ENCODE peak calls at places on chromosome 20, in four cellular contexts. L is stomach, X is A549, C is lower leg skin. F is an unnamed sample.

GRCh38 chr20:57659131-57659788 is 39.0 kb upstream of the ZBP1 start:
- DNase-seq in X (no peak), C (peak; percentile 82), L (peak; percentile 18), F (no peak)

GRCh38 chr20:50278684-50279531 is 88.3 kb downstream of the CEBPB start:
- DNase-seq in L (peak; percentile 89), X (peak; percentile 77), C (peak; percentile 95), F (peak; percentile 34)

GRCh38 chr20:51447097-51447764 is 95.3 kb downstream of the NFATC2 start:
- DNase-seq in X (peak; percentile 77), L (no peak), C (peak; percentile 92), F (peak; percentile 67)

GRCh38 chr20:61785567-61785816 is 280.2 kb downstream of the TAF4 start:
- DNase-seq in X (no peak), L (no peak), C (no peak), F (no peak)

GRCh38 chr20:45985573-45985972 is 13.6 kb upstream of the ZNF335 start:
- DNase-seq in C (no peak), X (peak; percentile 52), L (no peak), F (no peak)

GRCh38 chr20:57582432-57583288 is 21.8 kb downstream of the PCK1 start:
- DNase-seq in L (peak; percentile 44), C (no peak), X (peak; percentile 24), F (no peak)

GRCh38 chr20:61482425-61482887 is 230.4 kb downstream of the CDH4 start:
- DNase-seq in X (no peak), L (no peak), C (peak; percentile 80), F (no peak)

GRCh38 chr20:1171461-1172093 is 13.2 kb downstream of the TMEM74B start:
- DNase-seq in X (peak; percentile 24), C (no peak), L (no peak), F (no peak)

GRCh38 chr20:43835944-43836540 is 78.6 kb upstream of the TOX2 start:
- DNase-seq in X (no peak), C (peak; percentile 4), L (no peak), F (no peak)

GRCh38 chr20:13535627-13536026 is 103.1 kb downstream of the TASP1 start:
- DNase-seq in C (no peak), L (no peak), X (no peak), F (no peak)

GRCh38 chr20:49100934-49101333 is 54.8 kb downstream of the CSE1L start:
- DNase-seq in L (no peak), C (no peak), X (no peak), F (no peak)

GRCh38 chr20:49103647-49104364 is 57.7 kb downstream of the CSE1L start:
- DNase-seq in C (no peak), X (no peak), L (no peak), F (no peak)

GRCh38 chr20:49106332-49106731 is 60.2 kb downstream of the CSE1L start:
- DNase-seq in X (no peak), C (no peak), L (no peak), F (no peak)

GRCh38 chr20:49104365-49104648 is 58.2 kb downstream of the CSE1L start:
- DNase-seq in L (no peak), X (no peak), C (no peak), F (no peak)

DNA sequence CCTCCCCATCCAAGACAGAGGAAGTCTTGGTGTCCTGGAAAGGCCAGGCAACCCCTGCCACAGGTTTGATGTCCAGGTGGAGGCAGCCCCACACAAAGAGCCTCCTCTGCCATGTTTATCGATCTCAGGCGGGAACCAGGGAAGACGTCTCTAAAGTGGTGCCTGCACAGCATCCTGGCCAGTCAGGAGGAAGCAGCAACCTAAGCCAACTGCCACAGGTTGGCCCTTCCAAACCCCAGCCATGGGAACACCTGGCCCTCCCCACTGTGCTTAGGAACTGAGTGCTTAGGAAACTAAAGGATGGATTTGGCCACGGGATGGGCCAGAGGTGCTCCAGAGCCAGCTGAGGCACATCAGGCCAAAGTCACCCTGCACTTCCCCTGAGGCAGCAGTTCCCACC is 56.9 kb downstream of the CSE1L start:
- DNase-seq in L (no peak), C (no peak), X (no peak), F (no peak)
- TF ChIP-seq POLR2A in L (no peak), C (no peak), X (no peak), F (no peak)

GRCh38 chr20:62914970-62915457 is 11.3 kb downstream of the DIDO1 start:
- DNase-seq in C (no peak), X (peak; percentile 41), L (no peak), F (no peak)
- TF ChIP-seq POLR2A in C (no peak), X (no peak), L (no peak), F (no peak)

GRCh38 chr20:63534831-63535651 is 2.1 kb downstream of the PTK6 start:
- DNase-seq in C (peak; percentile 88), L (peak; percentile 83), X (no peak), F (no peak)

GRCh38 chr20:63534427-63534830 is 2.7 kb downstream of the PTK6 start:
- DNase-seq in X (no peak), L (no peak), C (no peak), F (no peak)

GRCh38 chr20:63532449-63532971 is 4.7 kb downstream of the PTK6 start:
- DNase-seq in X (no peak), C (no peak), L (no peak), F (no peak)

GRCh38 chr20:63533388-63533787 is 3.8 kb downstream of the PTK6 start:
- DNase-seq in C (peak; percentile 87), X (no peak), L (no peak), F (no peak)

DNA sequence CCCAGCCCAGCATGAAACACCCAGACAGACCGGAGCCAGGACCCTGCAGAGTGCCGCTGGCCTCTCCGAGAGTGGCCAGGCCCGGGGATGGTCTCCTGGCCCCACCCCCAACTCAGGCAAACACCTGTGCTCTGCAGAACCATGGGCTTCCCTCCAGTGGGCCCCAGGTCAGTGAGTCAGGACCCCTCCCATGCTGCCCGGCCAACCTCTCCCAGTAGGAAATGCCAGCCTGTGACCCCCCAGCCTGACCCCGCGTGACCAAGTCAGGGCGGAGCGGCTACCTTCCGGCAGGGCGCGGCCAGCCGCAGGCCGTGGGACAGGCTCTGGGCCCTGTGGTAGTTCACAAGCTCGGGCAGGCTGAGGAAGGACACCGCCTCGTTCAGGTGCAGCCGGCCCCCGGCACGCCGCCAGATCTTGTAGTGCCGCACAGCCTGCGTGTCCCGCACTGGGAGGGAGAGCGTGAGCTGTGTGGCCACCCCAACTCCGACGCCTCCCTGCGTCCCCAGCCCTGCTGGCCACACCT is 3.2 kb downstream of the PTK6 start:
- DNase-seq in C (peak; percentile 94), X (no peak), L (peak; percentile 94), F (no peak)
- TF ChIP-seq POLR2A in C (no peak), X (no peak), L (no peak), F (no peak)

DNA sequence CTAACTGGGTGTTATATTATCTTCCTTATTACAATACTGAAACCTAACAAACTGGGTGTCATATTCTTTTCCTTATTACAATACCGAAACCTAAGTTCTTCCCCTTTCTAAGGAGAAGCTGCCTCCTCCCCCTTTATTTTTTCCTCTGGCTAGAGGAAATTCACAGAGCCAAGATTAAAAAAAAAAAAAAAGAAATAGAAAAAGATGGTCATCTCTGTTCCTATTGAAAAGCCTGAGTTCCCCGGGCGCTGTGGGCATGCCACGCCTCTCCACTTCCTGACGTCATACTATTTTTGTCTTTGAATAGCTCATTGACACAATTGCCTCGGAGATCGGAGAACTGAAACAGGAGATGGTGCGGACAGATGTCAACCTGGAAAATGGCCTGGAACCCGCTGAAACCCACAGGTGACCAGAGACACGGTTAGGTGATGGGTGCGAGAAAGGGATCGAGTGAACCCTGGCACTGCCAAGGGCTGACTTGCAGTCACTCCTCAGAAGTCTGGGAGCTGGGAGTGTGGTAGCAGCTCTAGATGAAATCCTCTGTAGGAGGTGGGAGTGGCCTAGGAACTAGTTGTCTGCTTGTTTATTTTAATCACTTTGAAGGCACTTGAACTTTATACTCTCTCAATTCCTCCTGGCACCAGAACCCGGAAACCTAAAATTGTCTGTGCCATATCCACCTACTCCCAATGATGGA is 82.2 kb upstream of the NAA20 start:
- DNase-seq in L (peak; percentile 42), C (peak; percentile 92), X (peak; percentile 74), F (no peak)
- TF ChIP-seq POLR2A in L (no peak), C (no peak), X (no peak), F (no peak)

DNA sequence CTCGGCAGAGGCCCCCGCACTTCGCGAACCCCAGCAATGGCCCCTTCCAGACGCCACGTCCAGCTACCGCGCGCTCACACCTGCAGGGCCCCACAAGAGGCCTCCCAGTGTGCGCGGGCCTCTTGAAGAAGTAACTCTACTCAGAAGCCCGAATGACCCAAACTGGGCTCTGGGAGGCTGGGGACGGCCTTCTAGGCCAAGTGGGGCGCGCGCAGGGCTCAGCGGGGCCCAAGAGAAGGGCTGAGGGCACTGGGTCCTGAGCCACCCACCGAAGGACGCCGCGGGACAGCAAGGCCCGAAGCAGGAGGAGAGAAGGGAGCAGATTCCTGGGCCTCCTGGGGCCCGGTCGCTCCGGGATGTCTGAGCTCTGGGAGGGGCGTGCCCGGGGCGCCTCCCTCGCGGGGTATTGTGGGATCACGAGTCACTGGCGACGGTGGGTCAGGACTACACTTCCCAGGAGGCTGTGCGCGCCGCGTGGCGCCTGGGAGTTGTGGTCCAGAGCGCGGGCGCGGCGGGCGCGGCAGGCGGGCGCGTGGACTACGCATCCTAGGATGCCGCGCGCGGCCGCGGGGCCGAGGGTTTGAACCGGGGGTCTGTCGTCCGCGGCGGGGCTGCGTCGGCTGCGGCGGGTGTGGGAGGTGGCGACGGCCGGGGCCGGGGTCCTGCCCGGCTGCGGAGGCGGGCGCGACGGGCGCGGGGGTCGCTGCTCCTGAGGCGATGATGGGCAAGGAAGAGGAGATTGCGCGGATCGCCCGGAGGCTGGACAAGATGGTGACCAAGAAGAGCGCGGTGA is at the start of gene TCEA2:
- DNase-seq in L (peak; percentile 97), C (peak; percentile 100), X (peak; percentile 96), F (peak; percentile 96)
- TF ChIP-seq POLR2A in L (no peak), C (no peak), X (peak; percentile 56), F (peak; percentile 61)

DNA sequence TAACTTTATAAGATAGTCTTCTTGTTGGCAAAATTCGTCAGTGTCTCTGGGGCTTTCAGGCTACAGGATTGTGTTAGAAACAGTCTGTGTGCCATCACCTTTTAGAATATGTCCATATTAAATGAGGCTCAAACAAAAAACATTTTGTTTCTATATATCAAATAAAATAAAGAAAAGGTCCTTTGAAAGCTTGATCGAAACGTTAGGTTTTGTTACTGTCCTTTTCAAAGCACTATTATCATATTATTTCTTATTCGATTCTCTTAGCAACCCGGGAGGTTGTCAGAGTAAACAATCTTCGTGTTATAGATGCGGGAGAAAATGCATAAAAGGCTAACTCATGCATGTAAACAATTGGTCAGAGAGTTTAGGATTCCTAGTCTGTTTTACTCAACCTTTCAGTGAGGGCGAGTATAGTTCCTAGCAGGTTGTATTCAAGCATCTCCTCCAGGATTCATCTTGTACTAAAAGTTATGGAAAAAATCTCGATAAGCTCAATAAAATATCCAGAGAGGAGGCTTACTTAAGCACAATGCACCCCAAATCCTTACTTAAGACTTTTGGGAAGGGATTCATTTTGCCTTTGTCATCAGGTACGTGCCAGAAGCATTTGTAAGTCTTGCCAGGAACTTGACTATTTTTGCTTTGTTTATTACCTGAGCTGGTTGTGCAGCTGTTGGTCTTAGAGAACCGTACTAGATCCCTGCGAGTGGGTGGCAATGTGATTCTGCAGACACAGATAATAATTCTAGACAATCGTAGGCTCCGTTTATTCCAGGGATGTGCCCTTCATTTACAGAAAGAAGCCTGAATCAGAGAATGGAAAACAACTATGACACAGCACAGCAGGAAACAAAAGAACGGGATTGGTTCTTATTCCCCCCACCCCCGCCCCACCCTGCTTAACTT is 159.6 kb upstream of the ZNF217 start:
- DNase-seq in L (no peak), X (peak; percentile 88), C (no peak), F (no peak)
- TF ChIP-seq POLR2A in L (no peak), X (no peak), C (no peak), F (no peak)